ENCODE peak calls at places on chromosomes 4 and X, in four cellular contexts. O is dorsolateral prefrontal cortex, M is fibroblast of pulmonary artery, T is A549. K is an unnamed sample.

GRCh38 chrX:119655125-119655524 is 37.8 kb downstream of the SEPTIN6 start:
- DNase-seq in O (peak; percentile 42), M (peak; percentile 96), T (no peak), K (no peak)

GRCh38 chr4:82889287-82889686 is 1.7 kb downstream of the SEC31A start:
- DNase-seq in O (no peak), M (no peak), T (no peak), K (no peak)

GRCh38 chr4:156949373-156949814 is 22.2 kb downstream of the PDGFC start:
- DNase-seq in O (no peak), M (peak; percentile 91), T (no peak), K (no peak)

GRCh38 chr4:186918466-186918865 is 194.8 kb upstream of the FAT1 start:
- DNase-seq in O (no peak), M (no peak), T (no peak), K (no peak)

GRCh38 chr4:74304136-74304628 is 4.1 kb upstream of the EPGN start:
- DNase-seq in O (no peak), M (no peak), T (no peak), K (no peak)

GRCh38 chrX:70174754-70175153 is 2.5 kb upstream of the DGAT2L6 start:
- DNase-seq in O (no peak), M (peak; percentile 53), T (no peak), K (no peak)

GRCh38 chrX:78886550-78886949 is 58.6 kb upstream of the P2RY10 start:
- DNase-seq in O (no peak), M (peak; percentile 11), T (peak; percentile 0), K (no peak)

GRCh38 chr4:3419836-3420605 is 21.7 kb upstream of the HGFAC start:
- DNase-seq in O (no peak), M (no peak), T (no peak), K (no peak)

GRCh38 chrX:71815906-71816156 is 52.7 kb downstream of the CXorf49B start:
- DNase-seq in O (no peak), M (no peak), T (no peak), K (no peak)

GRCh38 chr4:169160825-169161224 is 109.9 kb downstream of the SH3RF1 start:
- DNase-seq in O (no peak), M (peak; percentile 37), T (no peak), K (no peak)

GRCh38 chrX:150455220-150455618 is 92.1 kb downstream of the MAMLD1 start:
- DNase-seq in O (no peak), M (no peak), T (no peak), K (no peak)

GRCh38 chr4:25913056-25913850 is 767 bp upstream of the SMIM20 start:
- DNase-seq in O (peak; percentile 10), M (no peak), T (no peak), K (peak; percentile 42)

GRCh38 chr4:67770422-67770821 is 16.2 kb upstream of the GNRHR start:
- DNase-seq in O (no peak), M (no peak), T (no peak), K (no peak)

GRCh38 chr4:122703868-122704267 is 28.6 kb upstream of the BBS12 start:
- DNase-seq in O (no peak), M (no peak), T (no peak), K (no peak)

GRCh38 chr4:28167411-28167810 is 1306.8 kb downstream of the STIM2 start:
- DNase-seq in O (no peak), M (no peak), T (no peak), K (no peak)

GRCh38 chr4:82780398-82781231 is 18.0 kb downstream of the SCD5 start:
- DNase-seq in O (peak; percentile 61), M (peak; percentile 79), T (no peak), K (no peak)

GRCh38 chr4:153348006-153348405 is 3.5 kb downstream of the MND1 start:
- DNase-seq in O (no peak), M (no peak), T (no peak), K (no peak)

GRCh38 chr4:106565727-106566126 is 197.1 kb upstream of the GIMD1 start:
- DNase-seq in O (no peak), M (no peak), T (no peak), K (no peak)

GRCh38 chr4:38456096-38456495 is 207.9 kb upstream of the KLF3 start:
- DNase-seq in O (no peak), M (no peak), T (no peak), K (no peak)

GRCh38 chrX:86102341-86102740 is 45.9 kb upstream of the DACH2 start:
- DNase-seq in O (no peak), M (no peak), T (no peak), K (no peak)

GRCh38 chr4:150152764-150153163 is 74.5 kb downstream of the DCLK2 start:
- DNase-seq in O (no peak), M (peak; percentile 83), T (no peak), K (no peak)

GRCh38 chr4:123786955-123787354 is 390.4 kb downstream of the SPRY1 start:
- DNase-seq in O (no peak), M (peak; percentile 59), T (no peak), K (no peak)

GRCh38 chrX:34656842-34657780 is at the start of gene TMEM47:
- DNase-seq in O (peak; percentile 53), M (peak; percentile 61), T (peak; percentile 40), K (no peak)

GRCh38 chrX:101347859-101348451 is 587 bp downstream of the TIMM8A start:
- DNase-seq in O (no peak), M (peak; percentile 29), T (peak; percentile 35), K (no peak)

GRCh38 chrX:69906447-69906846 is 143.3 kb downstream of the AWAT2 start:
- DNase-seq in O (no peak), M (no peak), T (no peak), K (no peak)

GRCh38 chr4:166366012-166366411 is 493.0 kb downstream of the TLL1 start:
- DNase-seq in O (no peak), M (no peak), T (no peak), K (no peak)

GRCh38 chrX:14948701-14949100 is 75.5 kb downstream of the MOSPD2 start:
- DNase-seq in O (no peak), M (no peak), T (no peak), K (no peak)

GRCh38 chr4:95867919-95868318 is 28.0 kb downstream of the PDHA2 start:
- DNase-seq in O (no peak), M (peak; percentile 10), T (no peak), K (no peak)

GRCh38 chr4:145307120-145307519 is 126.7 kb upstream of the OTUD4 start:
- DNase-seq in O (no peak), M (no peak), T (no peak), K (no peak)

GRCh38 chr4:25346913-25347312 is 30.1 kb upstream of the ANAPC4 start:
- DNase-seq in O (no peak), M (no peak), T (no peak), K (peak; percentile 9)

GRCh38 chr4:154982187-154983047 is 201.3 kb downstream of the RBM46 start:
- DNase-seq in O (peak; percentile 35), M (peak; percentile 82), T (peak; percentile 32), K (peak; percentile 10)